ENCODE peak calls at places on chromosomes 7 and 10, in four cellular contexts. B, C, Q and S are unnamed samples.

GRCh38 chr10:13990392-13990805 is 340.3 kb downstream of the FRMD4A start:
- DNase-seq in B (no peak), C (peak; percentile 21), Q (peak; percentile 21), S (no peak)

GRCh38 chr10:84360634-84361365 is 32.4 kb downstream of the CCSER2 start:
- DNase-seq in B (no peak), C (no peak), Q (no peak), S (peak; percentile 13)

GRCh38 chr7:69598081-69598486 is at the start of gene AUTS2:
- DNase-seq in B (peak; percentile 4), C (peak; percentile 97), Q (peak; percentile 95), S (peak; percentile 93)

GRCh38 chr10:34985823-34986222 is 104.3 kb downstream of the CUL2 start:
- DNase-seq in B (peak; percentile 87), C (peak; percentile 51), Q (peak; percentile 22), S (peak; percentile 26)

GRCh38 chr10:17200885-17201164 is 647 bp downstream of the TRDMT1 start:
- DNase-seq in B (peak; percentile 41), C (no peak), Q (peak; percentile 82), S (peak; percentile 59)

GRCh38 chr10:132096223-132096622 is 30.5 kb downstream of the JAKMIP3 start:
- DNase-seq in B (peak; percentile 81), C (no peak), Q (no peak), S (no peak)

GRCh38 chr10:1240341-1240775 is 184.2 kb downstream of the WDR37 start:
- DNase-seq in B (no peak), C (no peak), Q (no peak), S (no peak)

GRCh38 chr7:31495653-31496052 is 18.2 kb upstream of the ITPRID1 start:
- DNase-seq in B (no peak), C (no peak), Q (no peak), S (no peak)

GRCh38 chr10:8752146-8752843 is 697.8 kb downstream of the GATA3 start:
- DNase-seq in B (no peak), C (peak; percentile 11), Q (no peak), S (peak; percentile 58)

GRCh38 chr7:33862946-33863814 is 42.2 kb upstream of the BMPER start:
- DNase-seq in B (no peak), C (no peak), Q (peak; percentile 43), S (peak; percentile 2)

GRCh38 chr7:35555934-35556333 is 139.0 kb downstream of the HERPUD2 start:
- DNase-seq in B (peak; percentile 80), C (no peak), Q (no peak), S (no peak)

GRCh38 chr10:102616071-102616770 is 28.1 kb upstream of the TRIM8 start:
- DNase-seq in B (no peak), C (no peak), Q (peak; percentile 76), S (peak; percentile 58)

GRCh38 chr10:45580371-45580770 is 92.2 kb downstream of the ZFAND4 start:
- DNase-seq in B (no peak), C (no peak), Q (no peak), S (no peak)

GRCh38 chr10:79152423-79152817 is 83.7 kb downstream of the ZMIZ1 start:
- DNase-seq in B (no peak), C (no peak), Q (no peak), S (no peak)

GRCh38 chr10:84308481-84309304 is 19.7 kb upstream of the CCSER2 start:
- DNase-seq in B (peak; percentile 48), C (no peak), Q (no peak), S (peak; percentile 26)

GRCh38 chr7:131522325-131522920 is 34.0 kb downstream of the PODXL start:
- DNase-seq in B (no peak), C (peak; percentile 62), Q (no peak), S (no peak)

GRCh38 chr7:24917510-24918239 is 62.3 kb downstream of the OSBPL3 start:
- DNase-seq in B (no peak), C (no peak), Q (no peak), S (no peak)

GRCh38 chr10:106972381-106972780 is 192.1 kb downstream of the SORCS1 start:
- DNase-seq in B (no peak), C (no peak), Q (no peak), S (no peak)

GRCh38 chr10:86658261-86658741 is 4.0 kb downstream of the OPN4 start:
- DNase-seq in B (no peak), C (no peak), Q (no peak), S (peak; percentile 1)

GRCh38 chr7:158820656-158821055 is 8.7 kb downstream of the ESYT2 start:
- DNase-seq in B (peak; percentile 39), C (no peak), Q (no peak), S (no peak)

GRCh38 chr7:41710838-41711237 is 7.9 kb upstream of the INHBA start:
- DNase-seq in B (no peak), C (no peak), Q (no peak), S (no peak)

GRCh38 chr10:122461367-122461728 is at the start of gene HTRA1:
- DNase-seq in B (peak; percentile 45), C (peak; percentile 89), Q (peak; percentile 65), S (peak; percentile 69)

GRCh38 chr10:72932259-72933015 is 22.2 kb downstream of the PLA2G12B start:
- DNase-seq in B (no peak), C (no peak), Q (no peak), S (no peak)

GRCh38 chr10:60848126-60848525 is 69.8 kb downstream of the CDK1 start:
- DNase-seq in B (peak; percentile 43), C (no peak), Q (peak; percentile 36), S (peak; percentile 6)

GRCh38 chr10:95508730-95509129 is 52.4 kb downstream of the SORBS1 start:
- DNase-seq in B (no peak), C (peak; percentile 55), Q (peak; percentile 18), S (no peak)

GRCh38 chr10:95511314-95511713 is 49.9 kb downstream of the SORBS1 start:
- DNase-seq in B (no peak), C (no peak), Q (no peak), S (no peak)

GRCh38 chr10:95505641-95506040 is 55.5 kb downstream of the SORBS1 start:
- DNase-seq in B (no peak), C (no peak), Q (no peak), S (no peak)

GRCh38 chr10:95506056-95506737 is 55.0 kb downstream of the SORBS1 start:
- DNase-seq in B (no peak), C (no peak), Q (no peak), S (no peak)

GRCh38 chr10:95509281-95509680 is 51.9 kb downstream of the SORBS1 start:
- DNase-seq in B (no peak), C (no peak), Q (no peak), S (no peak)
- H3K4me1 ChIP-seq in B (peaks cover 12% of the 10 kb centered on the region), C (peaks cover 37% of the 10 kb centered on the region), Q (peaks cover 43% of the 10 kb centered on the region), S (peaks cover 5% of the 10 kb centered on the region)

DNA sequence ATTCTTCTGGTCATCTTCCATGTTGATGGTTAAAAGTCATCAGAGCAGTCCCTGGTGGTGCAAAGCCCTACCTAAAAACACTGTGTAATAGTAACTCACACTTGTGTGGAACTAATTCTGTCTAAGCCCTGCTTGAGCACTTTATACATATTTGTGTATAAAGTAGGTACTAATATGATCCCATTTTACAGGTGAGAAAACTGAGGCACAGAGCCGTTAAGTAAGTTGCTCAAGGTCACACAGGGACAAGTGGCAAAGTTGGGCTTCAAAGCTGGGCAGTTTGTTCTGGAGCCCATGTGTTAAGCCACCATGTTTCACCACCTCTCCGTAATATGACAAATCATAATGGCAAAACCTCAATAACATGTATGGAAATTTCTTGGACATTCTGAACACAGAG is 48.1 kb downstream of the BPGM start:
- DNase-seq in B (no peak), C (no peak), Q (no peak), S (no peak)
- H3K27ac ChIP-seq in B (no peak overlapping the region), C (no peak overlapping the region), Q (peak overlapping the region; percentile 55), S (no peak overlapping the region)

GRCh38 chr10:22599048-22599561 is 115.3 kb downstream of the PIP4K2A start:
- DNase-seq in B (peak; percentile 78), C (no peak), Q (no peak), S (no peak)

GRCh38 chr10:22603581-22603980 is 110.8 kb downstream of the PIP4K2A start:
- DNase-seq in B (no peak), C (no peak), Q (no peak), S (no peak)

GRCh38 chr10:22599636-22600228 is 114.6 kb downstream of the PIP4K2A start:
- DNase-seq in B (no peak), C (no peak), Q (no peak), S (no peak)

GRCh38 chr10:22600516-22600915 is 113.9 kb downstream of the PIP4K2A start:
- DNase-seq in B (no peak), C (no peak), Q (no peak), S (no peak)

GRCh38 chr10:22601618-22602017 is 112.8 kb downstream of the PIP4K2A start:
- DNase-seq in B (no peak), C (no peak), Q (no peak), S (no peak)
- H3K4me1 ChIP-seq in B (peaks cover 39% of the 10 kb centered on the region), C (peaks cover 38% of the 10 kb centered on the region), Q (no peaks in the 10 kb centered on the region), S (peaks cover 34% of the 10 kb centered on the region)

GRCh38 chr7:135712182-135712782 is 15.7 kb downstream of the SLC13A4 start:
- DNase-seq in B (no peak), C (no peak), Q (no peak), S (no peak)
- H3K27ac ChIP-seq in B (no peak overlapping the region), C (no peak overlapping the region), Q (no peak overlapping the region), S (no peak overlapping the region)